ENCODE peak calls at places on chromosomes 16 and 17, in nine cellular contexts. P is transverse colon, J is mammary epithelial cell, T is uterus, X is tibial nerve, D is RWPE1, H is dorsolateral prefrontal cortex, V is heart left ventricle, K is IMR-90. Q is an unnamed sample.

GRCh38 chr17:75490953-75491649 is 24.2 kb downstream of the CASKIN2 start:
- DNase-seq in P (no peak), J (no peak), T (no peak), X (no peak), D (no peak), H (no peak), V (no peak), K (no peak), Q (no peak)

GRCh38 chr16:50878536-50878935 is 136.7 kb downstream of the CYLD start:
- DNase-seq in P (no peak), J (no peak), T (no peak), X (no peak), D (no peak), H (no peak), V (no peak), K (no peak), Q (no peak)

GRCh38 chr16:87327798-87328495 is 10.8 kb upstream of the C16orf95 start:
- DNase-seq in P (no peak), J (no peak), T (no peak), X (no peak), D (no peak), H (no peak), V (peak), K (no peak), Q (no peak)

GRCh38 chr16:66751135-66751991 is at the start of gene DYNC1LI2:
- DNase-seq in P (peak), J (peak), T (peak), X (peak), D (peak), H (peak), V (peak), K (peak), Q (peak)

GRCh38 chr16:53761967-53762726 is 58.2 kb downstream of the FTO start:
- DNase-seq in P (no peak), J (no peak), T (no peak), X (no peak), D (no peak), H (no peak), V (no peak), K (no peak), Q (no peak)

GRCh38 chr16:8660841-8661301 is 13.5 kb upstream of the ABAT start:
- DNase-seq in P (peak), J (peak), T (peak), X (peak), D (peak), H (peak), V (peak), K (peak), Q (peak)

GRCh38 chr17:69466905-69467630 is 52.6 kb downstream of the MAP2K6 start:
- DNase-seq in P (no peak), J (peak), T (no peak), X (no peak), D (no peak), H (no peak), V (no peak), K (peak), Q (no peak)

GRCh38 chr17:2027528-2028233 is 2.3 kb upstream of the DPH1 start:
- DNase-seq in P (no peak), J (no peak), T (no peak), X (no peak), D (no peak), H (no peak), V (no peak), K (no peak), Q (no peak)

GRCh38 chr17:5821057-5821456 is 236.7 kb upstream of the NLRP1 start:
- DNase-seq in P (no peak), J (peak), T (no peak), X (no peak), D (peak), H (no peak), V (no peak), K (peak), Q (no peak)

GRCh38 chr16:81553814-81554675 is 109.4 kb downstream of the CMIP start:
- DNase-seq in P (no peak), J (no peak), T (no peak), X (no peak), D (no peak), H (peak), V (no peak), K (no peak), Q (no peak)

GRCh38 chr16:11386791-11387546 is 41.7 kb downstream of the RMI2 start:
- DNase-seq in P (no peak), J (no peak), T (no peak), X (no peak), D (no peak), H (no peak), V (peak), K (no peak), Q (no peak)

GRCh38 chr16:31484491-31485171 is 1.7 kb downstream of the SLC5A2 start:
- DNase-seq in P (peak), J (peak), T (no peak), X (no peak), D (no peak), H (no peak), V (no peak), K (no peak), Q (no peak)

GRCh38 chr17:41308251-41308917 is 725 bp downstream of the KRTAP16-1 start:
- DNase-seq in P (peak), J (peak), T (no peak), X (no peak), D (no peak), H (no peak), V (peak), K (no peak), Q (no peak)

GRCh38 chr17:53490447-53490968 is 332.2 kb upstream of the KIF2B start:
- DNase-seq in P (no peak), J (no peak), T (no peak), X (no peak), D (no peak), H (no peak), V (no peak), K (no peak), Q (no peak)

GRCh38 chr16:1940273-1941161 is 2.5 kb downstream of the MSRB1 start:
- DNase-seq in P (peak), J (no peak), T (no peak), X (no peak), D (no peak), H (no peak), V (no peak), K (no peak), Q (no peak)

GRCh38 chr17:27381007-27381501 is 75.2 kb upstream of the KSR1 start:
- DNase-seq in P (peak), J (peak), T (peak), X (no peak), D (peak), H (peak), V (peak), K (peak), Q (no peak)

GRCh38 chr16:15493416-15494181 is 59.2 kb downstream of the BMERB1 start:
- DNase-seq in P (no peak), J (no peak), T (peak), X (no peak), D (no peak), H (no peak), V (no peak), K (peak), Q (no peak)

GRCh38 chr16:73996624-73997339 is 299.8 kb upstream of the PSMD7 start:
- DNase-seq in P (peak), J (no peak), T (no peak), X (no peak), D (no peak), H (no peak), V (no peak), K (no peak), Q (no peak)

GRCh38 chr16:88649195-88649923 is 1.5 kb downstream of the CYBA start:
- DNase-seq in P (peak), J (no peak), T (no peak), X (no peak), D (no peak), H (no peak), V (no peak), K (no peak), Q (no peak)

GRCh38 chr17:17153071-17153470 is 53.1 kb downstream of the PLD6 start:
- DNase-seq in P (no peak), J (no peak), T (no peak), X (no peak), D (no peak), H (no peak), V (no peak), K (no peak), Q (no peak)

GRCh38 chr17:13619462-13619861 is 17.7 kb upstream of the HS3ST3A1 start:
- DNase-seq in P (no peak), J (no peak), T (no peak), X (no peak), D (no peak), H (no peak), V (no peak), K (no peak), Q (no peak)
- TF ChIP-seq CTCF in P (no peak), J (no peak), T (no peak), X (no peak), D (no peak), H (no peak), V (no peak), K (no peak), Q (no peak)

DNA sequence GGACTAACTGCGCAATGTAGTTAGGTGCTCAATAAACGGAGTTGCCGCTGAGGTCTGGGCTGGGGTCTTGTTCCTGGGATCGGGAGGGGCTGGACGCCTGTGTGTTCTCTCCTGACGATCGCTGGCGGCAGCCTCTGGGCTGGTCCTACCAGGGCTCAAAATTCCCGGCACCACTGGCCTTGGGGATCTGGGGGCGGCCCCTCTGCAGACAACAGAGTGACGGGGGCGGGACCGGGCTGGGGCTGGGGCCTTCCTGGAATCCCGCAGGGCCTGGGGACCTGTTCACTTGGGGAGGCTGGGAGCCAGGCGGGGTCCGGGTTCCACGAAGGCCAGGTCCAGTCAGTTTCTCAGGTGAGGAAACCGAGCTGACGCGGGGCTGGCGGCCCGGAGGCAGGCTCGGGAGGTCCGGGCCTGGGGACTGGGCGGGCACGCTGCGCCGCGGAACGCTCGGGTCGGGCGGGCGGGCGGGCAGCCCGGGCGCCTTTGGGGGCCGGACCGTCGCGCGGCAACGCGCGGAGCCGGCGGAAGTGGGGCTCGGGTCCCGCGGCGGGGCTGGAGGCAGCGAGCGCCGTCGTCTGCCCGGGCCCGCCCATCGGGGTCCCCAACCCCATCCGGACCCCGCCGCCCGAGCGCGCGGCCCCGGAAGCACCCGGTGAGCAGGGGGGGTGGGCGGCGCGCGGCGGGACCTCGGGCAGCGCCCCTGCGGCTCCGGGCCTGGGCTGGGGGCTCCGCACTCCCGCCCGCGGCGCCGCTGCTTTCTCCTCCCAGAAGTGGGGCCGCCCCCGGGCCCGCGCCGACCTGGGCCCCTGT is at the start of gene PIGQ:
- DNase-seq in P (peak), J (peak), T (peak), X (peak), D (peak), H (peak), V (peak), K (peak), Q (no peak)
- H3K27ac ChIP-seq in P (peak), J (peak), T (peak), X (peak), D (peak), H (peak), V (peak), K (peak), Q (peak)

DNA sequence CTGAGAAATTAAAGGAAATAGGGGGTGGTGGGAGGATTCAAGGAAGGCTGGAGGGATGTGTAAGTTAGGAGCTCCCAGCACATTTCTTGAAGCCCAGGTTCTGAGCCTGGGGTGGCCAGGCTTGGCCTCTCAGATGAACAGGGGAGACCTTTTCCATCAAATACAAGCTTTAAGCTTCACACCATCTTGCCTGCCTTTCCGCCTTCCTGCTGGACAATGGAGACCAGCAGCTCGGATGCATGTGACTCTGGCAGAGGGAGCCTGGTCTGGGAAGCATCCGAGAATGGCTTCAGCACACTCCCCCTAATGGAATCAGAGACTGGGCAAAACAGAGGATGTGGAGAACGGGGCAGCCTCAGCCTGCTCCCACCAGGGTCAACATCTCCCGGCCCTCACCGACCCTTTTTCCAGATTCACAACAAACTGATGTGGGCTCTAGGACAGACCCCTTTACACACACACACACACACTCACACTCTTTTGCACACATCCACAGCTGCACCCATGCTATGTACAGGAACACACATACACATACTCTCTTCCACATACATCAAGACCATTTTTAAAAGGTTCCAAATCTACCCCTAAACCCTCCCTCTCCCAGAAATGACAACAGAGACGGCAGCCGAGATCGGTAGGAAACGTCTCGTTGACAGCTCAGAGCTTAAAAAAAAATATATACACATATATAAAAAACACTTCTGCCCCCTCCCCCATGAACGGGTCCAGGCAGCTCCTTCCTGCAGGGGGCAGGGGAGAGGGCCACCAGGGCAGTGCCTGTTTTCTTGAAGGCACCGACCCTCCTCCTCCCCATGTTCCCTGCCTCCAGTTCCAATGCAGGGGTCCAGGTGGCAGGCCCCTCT is 6.5 kb upstream of the ATXN7L3 start:
- DNase-seq in P (no peak), J (no peak), T (no peak), X (no peak), D (no peak), H (no peak), V (no peak), K (no peak), Q (no peak)
- TF ChIP-seq CTCF in P (no peak), J (peak), T (no peak), X (no peak), D (no peak), H (no peak), V (no peak), K (peak), Q (peak)

DNA sequence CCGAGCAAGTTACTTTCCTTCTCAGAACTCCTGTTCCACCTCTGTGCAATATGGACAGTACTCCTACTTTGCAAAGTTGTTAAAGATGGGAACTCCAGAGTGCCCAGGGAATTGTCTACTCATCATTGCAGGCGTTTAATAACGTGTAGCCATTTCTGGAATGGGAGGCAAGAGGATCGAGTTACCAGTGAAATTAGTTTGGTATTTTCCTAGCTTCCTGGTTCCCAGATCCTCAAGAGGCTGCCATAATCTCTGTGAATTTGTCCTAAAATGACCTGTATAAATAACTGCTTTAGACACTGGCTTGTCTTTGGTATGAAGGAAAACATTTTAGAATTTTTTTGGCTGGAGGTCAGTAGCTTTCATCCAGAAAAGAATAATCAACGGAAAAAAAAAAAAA is 27.7 kb downstream of the WWOX start:
- DNase-seq in P (no peak), J (no peak), T (no peak), X (no peak), D (no peak), H (no peak), V (no peak), K (peak), Q (no peak)
- H3K27ac ChIP-seq in P (no peak), J (no peak), T (peak), X (peak), D (no peak), H (no peak), V (peak), K (peak), Q (no peak)

GRCh38 chr16:85222151-85222863 is 110.0 kb upstream of the CIBAR2 start:
- DNase-seq in P (no peak), J (no peak), T (no peak), X (no peak), D (no peak), H (no peak), V (no peak), K (no peak), Q (no peak)

GRCh38 chr16:85221810-85222150 is 109.5 kb upstream of the CIBAR2 start:
- DNase-seq in P (no peak), J (no peak), T (no peak), X (no peak), D (no peak), H (no peak), V (no peak), K (no peak), Q (no peak)

GRCh38 chr16:85221081-85221809 is 109.0 kb upstream of the CIBAR2 start:
- DNase-seq in P (no peak), J (no peak), T (no peak), X (no peak), D (no peak), H (no peak), V (no peak), K (no peak), Q (no peak)

GRCh38 chr16:85216522-85217375 is 104.5 kb upstream of the CIBAR2 start:
- DNase-seq in P (no peak), J (no peak), T (no peak), X (no peak), D (no peak), H (peak), V (no peak), K (no peak), Q (no peak)

DNA sequence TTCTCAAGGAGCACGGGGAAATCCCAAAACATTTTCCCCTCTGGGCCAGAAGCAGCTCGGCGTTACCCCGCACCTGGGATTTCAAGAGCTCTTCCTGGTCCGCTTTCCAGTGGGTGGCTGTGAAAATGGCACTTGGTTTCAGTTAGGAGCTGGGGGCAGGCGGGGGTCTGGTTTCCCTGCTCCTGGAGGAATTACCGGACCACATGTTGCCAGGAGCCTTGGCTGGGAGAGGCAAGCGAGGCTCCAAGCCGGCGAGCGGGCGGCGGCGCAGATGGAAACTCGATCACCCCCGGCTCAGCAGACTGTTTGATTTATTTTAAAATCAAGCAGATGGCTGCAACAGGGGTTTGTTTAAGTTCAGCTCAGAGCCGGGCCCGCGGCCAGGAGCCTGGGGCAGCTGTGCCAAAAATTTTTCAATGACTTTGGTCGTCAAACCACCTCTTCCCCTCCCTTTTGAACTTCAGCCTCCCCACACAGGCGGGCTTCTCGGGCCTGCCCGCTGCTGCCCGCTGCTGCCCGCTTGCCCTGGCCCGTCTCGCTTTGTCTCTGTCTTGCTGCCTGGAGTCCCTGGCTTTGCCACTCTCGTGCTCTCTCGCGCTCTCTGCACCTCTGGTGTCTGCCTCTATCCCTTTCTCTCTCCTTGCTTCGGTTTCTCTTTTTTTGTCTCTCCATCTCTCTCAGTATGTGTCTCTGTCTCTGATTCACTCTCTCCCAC is 108.0 kb upstream of the CIBAR2 start:
- DNase-seq in P (peak), J (peak), T (peak), X (peak), D (peak), H (peak), V (peak), K (peak), Q (peak)
- TF ChIP-seq CTCF in P (no peak), J (peak), T (no peak), X (no peak), D (no peak), H (no peak), V (no peak), K (no peak), Q (no peak)

DNA sequence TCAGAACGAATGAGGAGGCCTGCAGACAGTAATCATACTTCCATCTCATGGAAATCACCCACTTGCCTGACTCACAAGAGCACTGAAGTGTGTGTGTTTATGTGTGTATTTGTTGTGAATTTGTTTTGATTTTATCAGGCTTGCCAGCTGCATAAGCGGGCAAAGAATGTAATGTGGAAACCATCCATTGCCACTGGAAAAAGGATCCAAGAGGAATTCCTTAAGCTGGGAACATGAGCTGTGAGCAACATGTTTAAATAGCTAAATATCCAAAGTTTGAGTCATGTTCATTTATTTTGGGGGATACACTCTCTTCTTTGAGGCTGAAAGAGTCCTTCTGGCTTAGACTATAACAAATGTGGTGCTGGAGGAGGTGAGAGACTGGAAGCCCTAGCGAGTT is 198.4 kb upstream of the TBX2 start:
- DNase-seq in P (no peak), J (peak), T (no peak), X (no peak), D (no peak), H (no peak), V (no peak), K (peak), Q (peak)
- H3K27ac ChIP-seq in P (peak), J (no peak), T (no peak), X (peak), D (no peak), H (no peak), V (no peak), K (peak), Q (peak)

GRCh38 chr17:7309628-7310027 is 2.2 kb downstream of the EIF5A start:
- DNase-seq in P (no peak), J (no peak), T (no peak), X (no peak), D (no peak), H (no peak), V (no peak), K (no peak), Q (no peak)

GRCh38 chr17:7306911-7307685 is at the start of gene EIF5A:
- DNase-seq in P (peak), J (peak), T (peak), X (peak), D (peak), H (peak), V (peak), K (peak), Q (peak)

GRCh38 chr17:7308625-7309433 is 1.4 kb downstream of the EIF5A start:
- DNase-seq in P (peak), J (peak), T (peak), X (peak), D (peak), H (peak), V (peak), K (peak), Q (no peak)

GRCh38 chr17:7311110-7311698 is 3.8 kb downstream of the EIF5A start:
- DNase-seq in P (no peak), J (no peak), T (no peak), X (no peak), D (no peak), H (no peak), V (no peak), K (no peak), Q (no peak)

GRCh38 chr17:7307686-7308624 is 527 bp downstream of the EIF5A start:
- DNase-seq in P (peak), J (peak), T (peak), X (no peak), D (peak), H (peak), V (no peak), K (peak), Q (no peak)
- TF ChIP-seq CTCF in P (no peak), J (no peak), T (no peak), X (no peak), D (no peak), H (no peak), V (no peak), K (no peak), Q (no peak)